ENCODE peak calls at places on chromosome 12, in four cellular contexts. J is stimulated activated effector memory CD8-positive, alpha-beta T cell treated with anti-CD3 and anti-CD28 coated beads, Interleukin-12 subunit alpha, Interleukin-12 subunit beta, amount 100 ng/mL, for 72 hours; Z is left kidney; I is colonic mucosa. S is an unnamed sample.

GRCh38 chr12:10119072-10119471 is 10.9 kb downstream of the CLEC7A start:
- DNase-seq in J (no peak), Z (no peak), I (no peak), S (no peak)

GRCh38 chr12:104709692-104710435 is 248.2 kb downstream of the SLC41A2 start:
- DNase-seq in I (no peak), J (no peak), Z (no peak), S (no peak)

GRCh38 chr12:53211476-53212381 is 4.7 kb upstream of the ITGB7 start:
- DNase-seq in Z (no peak), I (no peak), J (no peak), S (no peak)

GRCh38 chr12:56518570-56518969 is 3.0 kb upstream of the RBMS2 start:
- DNase-seq in I (no peak), J (no peak), Z (no peak), S (peak; percentile 43)

GRCh38 chr12:76768566-76768965 is 4.7 kb downstream of the ZDHHC17 start:
- DNase-seq in J (no peak), I (no peak), Z (no peak), S (no peak)

GRCh38 chr12:26443309-26443708 is 247.9 kb downstream of the SSPN start:
- DNase-seq in J (no peak), I (no peak), Z (no peak), S (no peak)

GRCh38 chr12:39199371-39199770 is 243.5 kb downstream of the KIF21A start:
- DNase-seq in I (no peak), J (no peak), Z (peak; percentile 47), S (peak; percentile 37)

GRCh38 chr12:44285321-44285720 is 449.4 kb downstream of the TMEM117 start:
- DNase-seq in J (no peak), Z (no peak), I (no peak), S (no peak)

GRCh38 chr12:94080684-94081009 is 67.7 kb upstream of the PLXNC1 start:
- DNase-seq in J (no peak), I (no peak), Z (no peak), S (no peak)

GRCh38 chr12:120229583-120230325 is 28.8 kb upstream of the RPLP0 start:
- DNase-seq in I (peak; percentile 81), Z (peak; percentile 46), J (no peak), S (peak; percentile 50)

GRCh38 chr12:132078190-132078589 is 65.9 kb downstream of the DDX51 start:
- DNase-seq in I (no peak), Z (no peak), J (no peak), S (peak; percentile 94)

GRCh38 chr12:72673853-72674252 is 401.7 kb downstream of the TRHDE start:
- DNase-seq in I (no peak), Z (no peak), J (no peak), S (no peak)

GRCh38 chr12:93108958-93109357 is 179.9 kb upstream of the EEA1 start:
- DNase-seq in J (no peak), I (no peak), Z (no peak), S (peak; percentile 64)

GRCh38 chr12:120725659-120726509 is at the start of gene ACADS:
- DNase-seq in J (peak; percentile 93), Z (peak; percentile 95), I (peak; percentile 94), S (peak; percentile 77)

GRCh38 chr12:101862245-101862644 is 15.1 kb upstream of the DRAM1 start:
- DNase-seq in Z (no peak), J (no peak), I (no peak), S (no peak)

GRCh38 chr12:123278150-123278627 is 6.5 kb upstream of the CDK2AP1 start:
- DNase-seq in I (no peak), Z (no peak), J (no peak), S (no peak)

GRCh38 chr12:52611080-52611468 is 7.3 kb downstream of the KRT73 start:
- DNase-seq in Z (no peak), I (no peak), J (no peak), S (no peak)

S was measured in fibroblast of pulmonary artery.